ENCODE peak calls at places on chromosomes 12 and 14, in five cellular contexts. One of them, this sample, is unnamed.
A peak's percentile ranks its signal among the peaks of the same experiment; 100 is the strongest.

GRCh38 chr12:108788911-108789310 is 57.6 kb upstream of the CORO1C start:
- DNase-seq in hepatocyte: no peak
- DNase-seq in fibroblast of pulmonary artery: no peak
- DNase-seq in stomach: no peak
- DNase-seq in H7: peak; percentile 25
- DNase-seq in this sample: no peak

GRCh38 chr12:53670966-53671365 is 4.9 kb downstream of the ATP5MC2 start:
- DNase-seq in hepatocyte: no peak
- DNase-seq in fibroblast of pulmonary artery: no peak
- DNase-seq in stomach: no peak
- DNase-seq in H7: no peak
- DNase-seq in this sample: peak; percentile 31

GRCh38 chr12:132138941-132139871 is 4.9 kb downstream of the DDX51 start:
- DNase-seq in hepatocyte: no peak
- DNase-seq in fibroblast of pulmonary artery: no peak
- DNase-seq in stomach: no peak
- DNase-seq in H7: no peak
- DNase-seq in this sample: no peak

GRCh38 chr14:70714055-70714550 is 72.4 kb downstream of the TTC9 start:
- DNase-seq in hepatocyte: peak; percentile 79
- DNase-seq in fibroblast of pulmonary artery: peak; percentile 74
- DNase-seq in stomach: peak; percentile 47
- DNase-seq in H7: no peak
- DNase-seq in this sample: peak; percentile 75

GRCh38 chr14:89139404-89140247 is 277.4 kb downstream of the FOXN3 start:
- DNase-seq in hepatocyte: no peak
- DNase-seq in fibroblast of pulmonary artery: no peak
- DNase-seq in stomach: no peak
- DNase-seq in H7: peak; percentile 55
- DNase-seq in this sample: no peak

GRCh38 chr12:126617312-126617711 is 1552.1 kb downstream of the AACS start:
- DNase-seq in hepatocyte: no peak
- DNase-seq in fibroblast of pulmonary artery: peak; percentile 19
- DNase-seq in stomach: no peak
- DNase-seq in H7: peak; percentile 36
- DNase-seq in this sample: peak; percentile 0

GRCh38 chr14:20455355-20456300 is 602 bp downstream of the APEX1 start:
- DNase-seq in hepatocyte: peak; percentile 89
- DNase-seq in fibroblast of pulmonary artery: peak; percentile 90
- DNase-seq in stomach: peak; percentile 27
- DNase-seq in H7: peak; percentile 65
- DNase-seq in this sample: peak; percentile 87

GRCh38 chr12:51441583-51441982 is 17.0 kb downstream of the SLC4A8 start:
- DNase-seq in hepatocyte: peak; percentile 10
- DNase-seq in fibroblast of pulmonary artery: peak; percentile 81
- DNase-seq in stomach: no peak
- DNase-seq in H7: no peak
- DNase-seq in this sample: peak; percentile 86

GRCh38 chr14:71752111-71752738 is 180.0 kb upstream of the RGS6 start:
- DNase-seq in hepatocyte: no peak
- DNase-seq in fibroblast of pulmonary artery: no peak
- DNase-seq in stomach: no peak
- DNase-seq in H7: no peak
- DNase-seq in this sample: no peak

GRCh38 chr12:53103860-53104305 is 597 bp downstream of the SOAT2 start:
- DNase-seq in hepatocyte: no peak
- DNase-seq in fibroblast of pulmonary artery: no peak
- DNase-seq in stomach: no peak
- DNase-seq in H7: no peak
- DNase-seq in this sample: no peak

GRCh38 chr12:131101006-131101405 is 147.3 kb downstream of the ADGRD1 start:
- DNase-seq in hepatocyte: no peak
- DNase-seq in fibroblast of pulmonary artery: no peak
- DNase-seq in stomach: peak; percentile 5
- DNase-seq in H7: no peak
- DNase-seq in this sample: no peak

GRCh38 chr12:8916154-8916553 is 1.8 kb downstream of the PHC1 start:
- DNase-seq in hepatocyte: no peak
- DNase-seq in fibroblast of pulmonary artery: no peak
- DNase-seq in stomach: no peak
- DNase-seq in H7: no peak
- DNase-seq in this sample: no peak

GRCh38 chr14:77498120-77498979 is at the start of gene ISM2:
- DNase-seq in hepatocyte: peak; percentile 69
- DNase-seq in fibroblast of pulmonary artery: peak; percentile 41
- DNase-seq in stomach: peak; percentile 42
- DNase-seq in H7: peak; percentile 92
- DNase-seq in this sample: peak; percentile 75

GRCh38 chr12:121766290-121767039 is 27.0 kb downstream of the RHOF start:
- DNase-seq in hepatocyte: no peak
- DNase-seq in fibroblast of pulmonary artery: no peak
- DNase-seq in stomach: no peak
- DNase-seq in H7: peak; percentile 73
- DNase-seq in this sample: peak; percentile 44

GRCh38 chr12:68410018-68410650 is 78.0 kb upstream of the MDM1 start:
- DNase-seq in hepatocyte: no peak
- DNase-seq in fibroblast of pulmonary artery: no peak
- DNase-seq in stomach: no peak
- DNase-seq in H7: no peak
- DNase-seq in this sample: no peak

GRCh38 chr12:53453953-53454640 is 2.2 kb downstream of the PCBP2 start:
- DNase-seq in hepatocyte: no peak
- DNase-seq in fibroblast of pulmonary artery: no peak
- DNase-seq in stomach: no peak
- DNase-seq in H7: no peak
- DNase-seq in this sample: no peak

GRCh38 chr14:100443643-100444042 is 120.5 kb downstream of the SLC25A47 start:
- DNase-seq in hepatocyte: no peak
- DNase-seq in fibroblast of pulmonary artery: no peak
- DNase-seq in stomach: no peak
- DNase-seq in H7: no peak
- DNase-seq in this sample: peak; percentile 30

GRCh38 chr14:32896979-32897723 is 41.5 kb upstream of the NPAS3 start:
- DNase-seq in hepatocyte: no peak
- DNase-seq in fibroblast of pulmonary artery: peak; percentile 21
- DNase-seq in stomach: no peak
- DNase-seq in H7: no peak
- DNase-seq in this sample: peak; percentile 55

GRCh38 chr12:4763549-4763948 is 43.3 kb downstream of the GALNT8 start:
- DNase-seq in hepatocyte: peak; percentile 40
- DNase-seq in fibroblast of pulmonary artery: no peak
- DNase-seq in stomach: no peak
- DNase-seq in H7: peak; percentile 91
- DNase-seq in this sample: no peak

GRCh38 chr12:131092911-131093901 is 139.5 kb downstream of the ADGRD1 start:
- DNase-seq in hepatocyte: no peak
- DNase-seq in fibroblast of pulmonary artery: no peak
- DNase-seq in stomach: no peak
- DNase-seq in H7: peak; percentile 49
- DNase-seq in this sample: no peak

GRCh38 chr14:99274346-99275221 is 2.6 kb upstream of the BCL11B start:
- DNase-seq in hepatocyte: peak; percentile 93
- DNase-seq in fibroblast of pulmonary artery: peak; percentile 80
- DNase-seq in stomach: peak; percentile 29
- DNase-seq in H7: peak; percentile 94
- DNase-seq in this sample: peak; percentile 68

DNA sequence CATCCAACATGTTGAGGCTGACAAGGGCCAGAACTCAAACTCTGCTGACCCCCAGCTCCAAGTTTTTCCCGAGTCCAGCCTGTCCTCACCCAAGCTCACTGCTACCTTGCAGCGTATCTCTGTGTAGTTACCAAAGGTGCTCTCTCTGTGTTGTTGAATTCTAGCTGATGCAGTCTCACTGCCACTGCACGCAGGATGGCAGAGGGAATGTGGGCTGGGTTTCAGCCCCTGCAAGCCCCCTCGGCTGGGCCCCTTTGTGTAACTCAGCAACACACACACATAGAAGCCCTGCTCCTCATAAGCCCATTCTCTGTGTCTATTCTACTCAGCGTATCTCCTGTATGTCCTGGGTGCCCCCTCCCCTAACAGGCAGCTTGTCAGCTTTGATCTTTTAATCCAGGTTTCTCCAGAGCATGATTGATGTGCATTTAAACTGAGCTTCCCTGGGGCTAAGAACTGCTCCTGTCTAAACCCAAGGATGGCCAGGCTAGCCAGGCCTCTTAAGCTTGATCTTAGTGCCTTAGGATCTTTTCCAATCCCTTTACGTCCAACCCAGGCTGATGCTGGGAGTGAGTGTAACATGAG is 43.0 kb downstream of the SRRM4 start:
- DNase-seq in hepatocyte: no peak
- DNase-seq in fibroblast of pulmonary artery: no peak
- DNase-seq in stomach: no peak
- DNase-seq in H7: no peak
- DNase-seq in this sample: no peak
- H3K4me3 ChIP-seq in hepatocyte: no peak overlapping the region
- H3K4me3 ChIP-seq in fibroblast of pulmonary artery: no peak overlapping the region
- H3K4me3 ChIP-seq in stomach: no peak overlapping the region
- H3K4me3 ChIP-seq in H7: no peak overlapping the region
- H3K4me3 ChIP-seq in this sample: no peak overlapping the region

GRCh38 chr14:59627011-59627520 is 50.5 kb upstream of the CCDC175 start:
- DNase-seq in hepatocyte: no peak
- DNase-seq in fibroblast of pulmonary artery: no peak
- DNase-seq in stomach: no peak
- DNase-seq in H7: no peak
- DNase-seq in this sample: no peak

GRCh38 chr14:59631237-59631636 is 54.6 kb upstream of the CCDC175 start:
- DNase-seq in hepatocyte: no peak
- DNase-seq in fibroblast of pulmonary artery: peak; percentile 1
- DNase-seq in stomach: no peak
- DNase-seq in H7: peak; percentile 64
- DNase-seq in this sample: no peak

GRCh38 chr14:59630281-59630963 is 53.8 kb upstream of the CCDC175 start:
- DNase-seq in hepatocyte: peak; percentile 32
- DNase-seq in fibroblast of pulmonary artery: peak; percentile 6
- DNase-seq in stomach: no peak
- DNase-seq in H7: peak; percentile 84
- DNase-seq in this sample: peak; percentile 17

GRCh38 chr14:59632381-59632780 is 55.8 kb upstream of the CCDC175 start:
- DNase-seq in hepatocyte: peak; percentile 55
- DNase-seq in fibroblast of pulmonary artery: peak; percentile 49
- DNase-seq in stomach: peak; percentile 34
- DNase-seq in H7: peak; percentile 69
- DNase-seq in this sample: no peak

DNA sequence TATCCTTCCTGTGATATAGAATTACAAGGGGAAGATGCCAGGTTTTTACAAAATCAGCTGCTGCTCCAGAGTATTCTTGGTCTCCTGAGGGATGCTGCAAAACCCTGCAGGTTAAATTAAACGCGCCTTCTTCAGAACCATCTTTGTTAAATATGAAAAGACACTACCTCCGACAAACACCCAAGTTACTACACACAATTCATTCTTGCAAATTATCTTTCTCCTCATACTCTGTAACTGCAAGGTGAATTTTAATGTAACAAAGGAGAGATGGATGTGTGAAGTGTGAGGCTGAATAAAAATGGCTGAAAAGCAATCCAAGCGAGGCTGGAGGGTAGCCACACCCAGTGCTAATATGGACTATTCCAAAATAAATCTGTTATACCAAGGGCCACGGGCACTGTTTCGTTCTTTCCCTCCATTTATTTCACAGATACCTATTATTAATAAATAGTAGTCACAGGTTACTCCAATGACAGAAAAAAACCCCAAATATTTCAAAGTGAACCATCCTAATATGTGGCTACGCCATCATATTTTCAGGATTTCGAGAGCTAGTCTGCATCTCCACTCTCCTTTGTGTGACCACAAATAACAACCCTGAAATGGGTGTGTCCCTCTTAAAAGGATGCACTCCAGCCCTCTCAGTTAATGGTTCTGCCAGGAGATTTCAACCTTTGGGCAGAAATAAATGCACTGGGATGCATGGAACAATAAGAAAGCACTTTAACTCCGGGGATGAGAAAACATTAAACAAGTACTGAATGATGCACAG is 53.0 kb upstream of the CCDC175 start:
- DNase-seq in hepatocyte: no peak
- DNase-seq in fibroblast of pulmonary artery: no peak
- DNase-seq in stomach: no peak
- DNase-seq in H7: peak; percentile 7
- DNase-seq in this sample: no peak
- H3K4me3 ChIP-seq in hepatocyte: no peak overlapping the region
- H3K4me3 ChIP-seq in fibroblast of pulmonary artery: no peak overlapping the region
- H3K4me3 ChIP-seq in stomach: no peak overlapping the region
- H3K4me3 ChIP-seq in H7: peak overlapping the region; percentile 48
- H3K4me3 ChIP-seq in this sample: no peak overlapping the region

DNA sequence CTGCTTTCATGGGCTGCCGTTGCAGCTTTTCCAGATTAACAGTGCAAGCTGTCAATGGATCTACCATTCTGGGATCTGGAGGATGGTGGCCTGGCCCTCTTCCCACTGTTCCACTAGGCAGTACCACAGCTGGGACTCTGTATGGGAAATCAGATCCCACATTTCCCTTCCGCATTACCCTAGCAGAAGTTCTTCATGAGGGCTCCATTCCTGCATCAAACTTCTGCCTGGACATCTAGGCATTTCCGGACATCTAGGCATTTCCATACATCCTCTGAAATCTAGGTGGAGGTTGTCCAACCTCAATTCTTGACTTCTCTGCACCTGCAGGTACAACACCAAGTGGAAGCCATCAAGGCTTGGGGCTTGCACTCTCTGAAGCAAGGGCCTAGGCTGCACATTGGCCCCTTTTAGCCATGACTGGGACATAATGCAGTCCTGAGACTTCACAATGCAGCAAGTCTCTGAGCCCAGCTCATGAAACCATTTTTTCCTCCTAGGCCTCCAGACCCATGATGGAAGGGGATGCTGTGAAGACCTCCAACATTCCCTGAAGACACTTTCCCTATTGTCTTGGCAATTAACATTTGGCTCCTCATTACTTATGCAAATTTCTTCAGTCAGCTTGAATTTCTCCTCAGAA is 863.3 kb downstream of the C12orf50 start:
- DNase-seq in hepatocyte: no peak
- DNase-seq in fibroblast of pulmonary artery: no peak
- DNase-seq in stomach: no peak
- DNase-seq in H7: no peak
- DNase-seq in this sample: no peak
- H3K4me3 ChIP-seq in hepatocyte: no peak overlapping the region
- H3K4me3 ChIP-seq in fibroblast of pulmonary artery: no peak overlapping the region
- H3K4me3 ChIP-seq in stomach: no peak overlapping the region
- H3K4me3 ChIP-seq in H7: no peak overlapping the region
- H3K4me3 ChIP-seq in this sample: no peak overlapping the region

DNA sequence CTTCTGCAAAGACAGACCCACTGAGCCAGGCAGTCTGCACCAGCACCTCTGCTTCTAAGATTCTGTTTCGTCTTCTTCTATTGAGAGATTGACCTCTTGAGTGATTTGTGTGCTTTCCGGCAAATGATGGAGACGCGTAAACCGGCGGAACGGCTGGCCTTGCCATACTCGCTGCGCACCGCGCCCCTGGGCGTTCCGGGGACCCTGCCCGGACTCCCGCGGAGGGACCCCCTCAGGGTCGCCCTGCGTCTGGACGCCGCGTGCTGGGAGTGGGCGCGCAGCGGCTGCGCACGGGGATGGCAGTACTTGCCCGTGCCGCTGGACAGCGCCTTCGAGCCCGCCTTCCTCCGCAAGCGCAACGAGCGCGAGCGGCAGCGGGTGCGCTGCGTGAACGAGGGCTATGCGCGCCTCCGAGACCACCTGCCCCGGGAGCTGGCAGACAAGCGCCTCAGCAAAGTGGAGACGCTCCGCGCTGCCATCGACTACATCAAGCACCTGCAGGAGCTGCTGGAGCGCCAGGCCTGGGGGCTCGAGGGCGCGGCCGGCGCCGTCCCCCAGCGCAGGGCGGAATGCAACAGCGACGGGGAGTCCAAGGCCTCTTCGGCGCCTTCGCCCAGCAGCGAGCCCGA is 703 bp downstream of the ASCL4 start:
- DNase-seq in hepatocyte: peak; percentile 14
- DNase-seq in fibroblast of pulmonary artery: no peak
- DNase-seq in stomach: peak; percentile 37
- DNase-seq in H7: peak; percentile 93
- DNase-seq in this sample: no peak
- H3K4me3 ChIP-seq in hepatocyte: no peak overlapping the region
- H3K4me3 ChIP-seq in fibroblast of pulmonary artery: no peak overlapping the region
- H3K4me3 ChIP-seq in stomach: peak overlapping the region; percentile 36
- H3K4me3 ChIP-seq in H7: peak overlapping the region; percentile 44
- H3K4me3 ChIP-seq in this sample: no peak overlapping the region